ENCODE peak calls at places on chromosomes 13 and 19, in four cellular contexts. V is tibial nerve, N is nephron progenitor cell, W is AG10803. C is an unnamed sample.

GRCh38 chr19:7224205-7224833 is 69.9 kb downstream of the INSR start:
- DNase-seq in N (no peak), V (peak), W (peak), C (no peak)

GRCh38 chr19:12715929-12716328 is 7.8 kb downstream of the TNPO2 start:
- DNase-seq in W (no peak), V (no peak), N (no peak), C (no peak)

GRCh38 chr13:32150239-32150638 is 118.7 kb downstream of the FRY start:
- DNase-seq in V (no peak), W (peak), N (no peak), C (no peak)

GRCh38 chr13:27830010-27830409 is 37.7 kb downstream of the GSX1 start:
- DNase-seq in N (peak), V (peak), W (peak), C (peak)

GRCh38 chr13:73061478-73062275 is 2.9 kb downstream of the KLF5 start:
- DNase-seq in V (no peak), N (no peak), W (peak), C (no peak)

GRCh38 chr13:106479849-106480400 is 55.5 kb downstream of the EFNB2 start:
- DNase-seq in N (no peak), V (no peak), W (no peak), C (no peak)

GRCh38 chr13:30739646-30740642 is 4.6 kb downstream of the ALOX5AP start:
- DNase-seq in W (peak), N (no peak), V (no peak), C (peak)

GRCh38 chr19:33245948-33246728 is 20.5 kb upstream of the SLC7A10 start:
- DNase-seq in W (no peak), N (no peak), V (no peak), C (no peak)

GRCh38 chr19:29446331-29446730 is 79.5 kb upstream of the VSTM2B start:
- DNase-seq in V (no peak), N (no peak), W (no peak), C (no peak)

GRCh38 chr19:35346193-35347052 is 1.3 kb upstream of the FFAR1 start:
- DNase-seq in V (peak), W (no peak), N (no peak), C (peak)

GRCh38 chr19:48779636-48780035 is 24.3 kb downstream of the FGF21 start:
- DNase-seq in N (no peak), W (no peak), V (no peak), C (no peak)

GRCh38 chr19:43525836-43526771 is 897 bp downstream of the ETHE1 start:
- DNase-seq in V (no peak), N (peak), W (no peak), C (no peak)

GRCh38 chr13:98492335-98493034 is 84.4 kb downstream of the STK24 start:
- DNase-seq in N (no peak), V (no peak), W (peak), C (no peak)

GRCh38 chr19:35468637-35469036 is 20.6 kb downstream of the FFAR2 start:
- DNase-seq in W (peak), V (peak), N (peak), C (peak)

GRCh38 chr19:39745645-39746044 is 7.8 kb upstream of the CLC start:
- DNase-seq in V (no peak), N (no peak), W (no peak), C (no peak)

GRCh38 chr13:18948664-18949488 is 232.7 kb downstream of the TUBA3C start:
- DNase-seq in W (no peak), V (no peak), N (no peak), C (peak)

GRCh38 chr19:35168261-35168660 is 13.7 kb downstream of the FXYD5 start:
- DNase-seq in W (no peak), N (no peak), V (no peak), C (peak)

GRCh38 chr19:5931251-5931650 is 17.2 kb downstream of the CAPS start:
- DNase-seq in V (no peak), W (no peak), N (no peak), C (no peak)

GRCh38 chr13:51869921-51870320 is 8.2 kb downstream of the CCDC70 start:
- DNase-seq in W (no peak), N (no peak), V (no peak), C (no peak)

GRCh38 chr13:101681834-101682233 is 229.4 kb downstream of the ITGBL1 start:
- DNase-seq in V (no peak), N (no peak), W (peak), C (no peak)

GRCh38 chr19:54389556-54389955 is 24.8 kb upstream of the LAIR1 start:
- DNase-seq in N (no peak), W (no peak), V (no peak), C (no peak)

GRCh38 chr13:39527961-39528720 is 74.9 kb downstream of the LHFPL6 start:
- DNase-seq in W (peak), N (no peak), V (no peak), C (no peak)

GRCh38 chr13:107348931-107349330 is 781.0 kb upstream of the ARGLU1 start:
- DNase-seq in W (peak), N (no peak), V (no peak), C (no peak)

GRCh38 chr13:45895880-45896279 is 44.3 kb upstream of the SIAH3 start:
- DNase-seq in N (no peak), V (no peak), W (no peak), C (no peak)

GRCh38 chr19:7211191-7211988 is 82.8 kb downstream of the INSR start:
- DNase-seq in W (no peak), N (no peak), V (no peak), C (no peak)

GRCh38 chr13:34547929-34548328 is 394.1 kb upstream of the NBEA start:
- DNase-seq in V (no peak), N (no peak), W (no peak), C (no peak)

GRCh38 chr13:104586010-104586746 is 1520.0 kb upstream of the SLC10A2 start:
- DNase-seq in V (no peak), N (no peak), W (no peak), C (no peak)

GRCh38 chr13:49679244-49679643 is 12.0 kb downstream of the EBPL start:
- DNase-seq in N (no peak), V (peak), W (no peak), C (peak)

GRCh38 chr13:23828866-23829265 is 60.3 kb downstream of the MIPEP start:
- DNase-seq in N (no peak), W (peak), V (no peak), C (no peak)

GRCh38 chr19:39506944-39507714 is 7.8 kb upstream of the SELENOV start:
- DNase-seq in V (no peak), W (peak), N (peak), C (peak)

GRCh38 chr19:17967258-17968051 is 548 bp downstream of the KCNN1 start:
- DNase-seq in W (no peak), N (no peak), V (no peak), C (no peak)

GRCh38 chr13:47459512-47459911 is 541.6 kb downstream of the SUCLA2 start:
- DNase-seq in W (peak), V (no peak), N (no peak), C (no peak)

GRCh38 chr13:47457631-47458030 is 543.4 kb downstream of the SUCLA2 start:
- DNase-seq in W (peak), N (no peak), V (no peak), C (no peak)

GRCh38 chr13:47454986-47455385 is 546.1 kb downstream of the SUCLA2 start:
- DNase-seq in W (peak), V (no peak), N (no peak), C (no peak)

GRCh38 chr13:47455581-47455980 is 545.5 kb downstream of the SUCLA2 start:
- DNase-seq in W (peak), N (no peak), V (no peak), C (no peak)
- TF ChIP-seq CTCF in W (peak), N (no peak), V (no peak), C (no peak)

GRCh38 chr19:46265217-46265828 is 31.5 kb upstream of the HIF3A start:
- DNase-seq in N (peak), V (peak), W (peak), C (peak)
- TF ChIP-seq CTCF in N (peak), V (peak), W (peak), C (peak)

DNA sequence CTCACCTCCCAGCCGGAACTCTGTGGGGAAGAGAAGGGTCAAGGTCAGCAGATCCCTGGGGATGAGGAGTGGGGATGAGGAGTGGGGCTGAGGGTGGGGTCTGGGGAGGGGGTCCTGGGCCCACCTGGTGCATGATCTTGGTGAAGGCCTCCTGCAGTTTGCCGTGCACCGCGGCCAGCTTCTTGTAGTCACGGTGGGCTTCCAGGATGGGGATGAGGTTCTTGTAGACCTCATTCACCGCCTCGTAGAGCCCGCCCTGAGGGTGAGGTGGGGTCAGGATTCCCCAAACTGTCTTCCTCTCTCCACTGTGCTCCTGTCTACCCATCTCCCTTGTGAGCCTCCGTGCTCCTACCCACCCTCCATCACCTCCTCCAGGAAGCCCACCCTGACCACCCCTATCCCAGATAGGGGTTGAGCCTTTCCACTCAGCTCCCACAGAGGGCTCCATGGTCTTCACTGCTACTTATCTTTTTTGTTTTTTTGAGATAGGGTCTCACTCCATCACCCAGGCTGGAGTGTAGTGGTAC is 6.8 kb upstream of the KANK2 start:
- DNase-seq in W (no peak), N (no peak), V (no peak), C (no peak)
- TF ChIP-seq CTCF in W (no peak), N (no peak), V (no peak), C (no peak)

GRCh38 chr19:801861-802496 is 4.7 kb downstream of the PTBP1 start:
- DNase-seq in V (no peak), W (peak), N (no peak), C (no peak)

GRCh38 chr19:803686-804418 is 6.6 kb downstream of the PTBP1 start:
- DNase-seq in W (no peak), N (no peak), V (no peak), C (no peak)

GRCh38 chr19:801030-801860 is 4.0 kb downstream of the PTBP1 start:
- DNase-seq in V (no peak), N (no peak), W (peak), C (no peak)

GRCh38 chr19:802888-803561 is 5.8 kb downstream of the PTBP1 start:
- DNase-seq in V (no peak), N (peak), W (no peak), C (no peak)

DNA sequence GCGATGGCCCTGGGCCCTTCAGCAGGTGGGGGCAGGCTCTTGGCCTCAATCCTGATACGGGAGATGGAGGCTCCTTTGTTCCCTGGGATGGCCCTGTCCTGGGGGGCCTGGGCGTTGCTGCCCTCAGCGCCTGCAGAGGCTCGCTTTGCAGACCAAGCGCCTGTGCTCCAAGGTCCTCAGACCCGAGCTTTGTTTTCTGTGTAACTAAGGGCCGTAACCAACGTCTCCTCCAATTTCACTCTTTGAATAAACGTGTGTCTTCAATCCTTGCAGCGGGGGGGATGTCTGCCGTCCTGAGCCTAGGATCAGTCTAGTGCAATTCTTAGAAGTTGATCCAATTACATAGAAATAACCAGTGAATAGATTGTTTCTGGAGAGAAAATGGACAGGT is 5.2 kb downstream of the PTBP1 start:
- DNase-seq in N (peak), W (no peak), V (no peak), C (no peak)
- TF ChIP-seq CTCF in N (no peak), W (no peak), V (no peak), C (no peak)